ENCODE peak calls at places on chromosomes 6 and 20, in seven cellular contexts. One of them, this sample, is unnamed.

GRCh38 chr6:15148356-15149058 is 97.4 kb upstream of the JARID2 start:
- DNase-seq in ascending aorta: no peak
- DNase-seq in BE2C: no peak
- DNase-seq in pancreas: no peak
- DNase-seq in aorta: no peak
- DNase-seq in psoas muscle: no peak
- DNase-seq in tibial artery: no peak
- DNase-seq in this sample: no peak

GRCh38 chr20:32605167-32605656 is 20.1 kb upstream of the NOL4L start:
- DNase-seq in BE2C: no peak
- DNase-seq in tibial artery: peak
- DNase-seq in ascending aorta: peak
- DNase-seq in psoas muscle: no peak
- DNase-seq in pancreas: no peak
- DNase-seq in aorta: no peak
- DNase-seq in this sample: no peak

GRCh38 chr6:13281630-13282156 is 46.6 kb downstream of the TBC1D7 start:
- DNase-seq in pancreas: no peak
- DNase-seq in psoas muscle: no peak
- DNase-seq in ascending aorta: no peak
- DNase-seq in aorta: no peak
- DNase-seq in BE2C: no peak
- DNase-seq in tibial artery: no peak
- DNase-seq in this sample: no peak

GRCh38 chr6:167314180-167314821 is 10.6 kb upstream of the TTLL2 start:
- DNase-seq in pancreas: no peak
- DNase-seq in psoas muscle: no peak
- DNase-seq in aorta: no peak
- DNase-seq in tibial artery: no peak
- DNase-seq in ascending aorta: no peak
- DNase-seq in BE2C: no peak
- DNase-seq in this sample: no peak

GRCh38 chr6:94468830-94469229 is 1049.5 kb upstream of the EPHA7 start:
- DNase-seq in ascending aorta: no peak
- DNase-seq in aorta: no peak
- DNase-seq in tibial artery: no peak
- DNase-seq in psoas muscle: no peak
- DNase-seq in pancreas: no peak
- DNase-seq in BE2C: no peak
- DNase-seq in this sample: no peak

GRCh38 chr20:49245921-49246740 is 26.9 kb downstream of the DDX27 start:
- DNase-seq in psoas muscle: no peak
- DNase-seq in ascending aorta: no peak
- DNase-seq in aorta: no peak
- DNase-seq in BE2C: peak
- DNase-seq in pancreas: no peak
- DNase-seq in tibial artery: no peak
- DNase-seq in this sample: no peak

GRCh38 chr6:17869010-17869752 is 118.3 kb downstream of the KIF13A start:
- DNase-seq in psoas muscle: no peak
- DNase-seq in tibial artery: no peak
- DNase-seq in aorta: no peak
- DNase-seq in ascending aorta: no peak
- DNase-seq in BE2C: no peak
- DNase-seq in pancreas: no peak
- DNase-seq in this sample: no peak

GRCh38 chr20:6906871-6907270 is 139.4 kb downstream of the BMP2 start:
- DNase-seq in pancreas: no peak
- DNase-seq in ascending aorta: no peak
- DNase-seq in aorta: no peak
- DNase-seq in psoas muscle: no peak
- DNase-seq in tibial artery: no peak
- DNase-seq in BE2C: no peak
- DNase-seq in this sample: no peak

GRCh38 chr6:109455502-109456282 is at the start of gene MICAL1:
- DNase-seq in aorta: peak
- DNase-seq in tibial artery: peak
- DNase-seq in BE2C: peak
- DNase-seq in pancreas: peak
- DNase-seq in ascending aorta: no peak
- DNase-seq in psoas muscle: peak
- DNase-seq in this sample: no peak

GRCh38 chr6:102798631-102799030 is 1405.1 kb downstream of the GRIK2 start:
- DNase-seq in tibial artery: no peak
- DNase-seq in psoas muscle: no peak
- DNase-seq in pancreas: no peak
- DNase-seq in aorta: no peak
- DNase-seq in ascending aorta: no peak
- DNase-seq in BE2C: no peak
- DNase-seq in this sample: no peak

GRCh38 chr6:75624988-75625387 is 23.3 kb downstream of the SENP6 start:
- DNase-seq in ascending aorta: no peak
- DNase-seq in tibial artery: no peak
- DNase-seq in aorta: no peak
- DNase-seq in BE2C: no peak
- DNase-seq in psoas muscle: no peak
- DNase-seq in pancreas: no peak
- DNase-seq in this sample: no peak

GRCh38 chr6:79250559-79250958 is 16.1 kb upstream of the HMGN3 start:
- DNase-seq in ascending aorta: no peak
- DNase-seq in BE2C: no peak
- DNase-seq in aorta: no peak
- DNase-seq in pancreas: no peak
- DNase-seq in psoas muscle: no peak
- DNase-seq in tibial artery: no peak
- DNase-seq in this sample: no peak

GRCh38 chr20:49892260-49893216 is 22.8 kb downstream of the SPATA2 start:
- DNase-seq in aorta: peak
- DNase-seq in psoas muscle: no peak
- DNase-seq in ascending aorta: no peak
- DNase-seq in tibial artery: no peak
- DNase-seq in BE2C: no peak
- DNase-seq in pancreas: no peak
- DNase-seq in this sample: peak

GRCh38 chr6:106421491-106421890 is 61.0 kb downstream of the CRYBG1 start:
- DNase-seq in BE2C: no peak
- DNase-seq in psoas muscle: no peak
- DNase-seq in ascending aorta: no peak
- DNase-seq in aorta: no peak
- DNase-seq in tibial artery: no peak
- DNase-seq in pancreas: no peak
- DNase-seq in this sample: no peak

GRCh38 chr6:145071836-145072235 is 663.5 kb downstream of the EPM2A start:
- DNase-seq in tibial artery: no peak
- DNase-seq in pancreas: no peak
- DNase-seq in BE2C: no peak
- DNase-seq in psoas muscle: no peak
- DNase-seq in aorta: no peak
- DNase-seq in ascending aorta: no peak
- DNase-seq in this sample: no peak

GRCh38 chr20:4043801-4044200 is 28.4 kb upstream of the RNF24 start:
- DNase-seq in tibial artery: no peak
- DNase-seq in ascending aorta: no peak
- DNase-seq in pancreas: no peak
- DNase-seq in aorta: no peak
- DNase-seq in psoas muscle: no peak
- DNase-seq in BE2C: no peak
- DNase-seq in this sample: no peak

GRCh38 chr6:30683980-30684338 is 2.5 kb downstream of the PPP1R18 start:
- DNase-seq in pancreas: no peak
- DNase-seq in aorta: no peak
- DNase-seq in psoas muscle: no peak
- DNase-seq in BE2C: no peak
- DNase-seq in tibial artery: no peak
- DNase-seq in ascending aorta: no peak
- DNase-seq in this sample: no peak

GRCh38 chr6:75458895-75459294 is 34.7 kb downstream of the FILIP1 start:
- DNase-seq in psoas muscle: no peak
- DNase-seq in tibial artery: peak
- DNase-seq in aorta: no peak
- DNase-seq in BE2C: no peak
- DNase-seq in pancreas: no peak
- DNase-seq in ascending aorta: no peak
- DNase-seq in this sample: no peak

GRCh38 chr6:22401206-22401605 is 104.4 kb upstream of the PRL start:
- DNase-seq in BE2C: no peak
- DNase-seq in pancreas: no peak
- DNase-seq in psoas muscle: no peak
- DNase-seq in aorta: no peak
- DNase-seq in tibial artery: no peak
- DNase-seq in ascending aorta: no peak
- DNase-seq in this sample: no peak

GRCh38 chr6:2529217-2529719 is 221.5 kb downstream of the MYLK4 start:
- DNase-seq in tibial artery: no peak
- DNase-seq in psoas muscle: no peak
- DNase-seq in pancreas: no peak
- DNase-seq in BE2C: peak
- DNase-seq in aorta: no peak
- DNase-seq in ascending aorta: no peak
- DNase-seq in this sample: no peak

This sample was measured in GF-D8.